ENCODE peak calls at places on chromosomes 7 and 10, in ten cellular contexts. One of them, this sample, is unnamed.

GRCh38 chr7:14233026-14233897 is 243.8 kb upstream of the ETV1 start:
- DNase-seq in nephron progenitor cell: peak; percentile 4
- DNase-seq in activated CD4-positive, alpha-beta T cell treated with anti-CD3 and anti-CD28 coated beads, Interleukin-2, amount 10 ng/mL, durations not matched to agents 7 days and 5 days: no peak
- DNase-seq in activated naive CD4-positive, alpha-beta T cell treated with anti-CD3 and anti-CD28 coated beads, Interleukin-2, amount 50 U/mL, for 72 hours: no peak
- DNase-seq in NCI-H2081: no peak
- DNase-seq in AG09319: no peak
- DNase-seq in foreskin fibroblast: peak; percentile 11
- DNase-seq in progenitor cell of endocrine pancreas: no peak
- DNase-seq in T-helper 9 cell: no peak
- DNase-seq in NCI-H146: peak; percentile 76
- DNase-seq in this sample: no peak

GRCh38 chr10:12995425-12995861 is 6.1 kb downstream of the CCDC3 start:
- DNase-seq in NCI-H2081: no peak
- DNase-seq in AG09319: no peak
- DNase-seq in foreskin fibroblast: no peak
- DNase-seq in activated CD4-positive, alpha-beta T cell treated with anti-CD3 and anti-CD28 coated beads, Interleukin-2, amount 10 ng/mL, durations not matched to agents 7 days and 5 days: no peak
- DNase-seq in nephron progenitor cell: no peak
- DNase-seq in T-helper 9 cell: no peak
- DNase-seq in activated naive CD4-positive, alpha-beta T cell treated with anti-CD3 and anti-CD28 coated beads, Interleukin-2, amount 50 U/mL, for 72 hours: no peak
- DNase-seq in progenitor cell of endocrine pancreas: no peak
- DNase-seq in NCI-H146: no peak
- DNase-seq in this sample: no peak

GRCh38 chr7:22831602-22832001 is 9.0 kb upstream of the TOMM7 start:
- DNase-seq in activated naive CD4-positive, alpha-beta T cell treated with anti-CD3 and anti-CD28 coated beads, Interleukin-2, amount 50 U/mL, for 72 hours: no peak
- DNase-seq in foreskin fibroblast: no peak
- DNase-seq in activated CD4-positive, alpha-beta T cell treated with anti-CD3 and anti-CD28 coated beads, Interleukin-2, amount 10 ng/mL, durations not matched to agents 7 days and 5 days: no peak
- DNase-seq in progenitor cell of endocrine pancreas: no peak
- DNase-seq in NCI-H146: no peak
- DNase-seq in nephron progenitor cell: no peak
- DNase-seq in T-helper 9 cell: no peak
- DNase-seq in AG09319: no peak
- DNase-seq in NCI-H2081: no peak
- DNase-seq in this sample: no peak

GRCh38 chr10:132170561-132171361 is 16.0 kb upstream of the DPYSL4 start:
- DNase-seq in activated naive CD4-positive, alpha-beta T cell treated with anti-CD3 and anti-CD28 coated beads, Interleukin-2, amount 50 U/mL, for 72 hours: no peak
- DNase-seq in progenitor cell of endocrine pancreas: no peak
- DNase-seq in NCI-H146: peak; percentile 32
- DNase-seq in foreskin fibroblast: no peak
- DNase-seq in T-helper 9 cell: no peak
- DNase-seq in activated CD4-positive, alpha-beta T cell treated with anti-CD3 and anti-CD28 coated beads, Interleukin-2, amount 10 ng/mL, durations not matched to agents 7 days and 5 days: no peak
- DNase-seq in NCI-H2081: no peak
- DNase-seq in nephron progenitor cell: peak; percentile 31
- DNase-seq in AG09319: no peak
- DNase-seq in this sample: no peak

GRCh38 chr7:19674266-19674960 is 34.4 kb downstream of the POLR1F start:
- DNase-seq in AG09319: no peak
- DNase-seq in nephron progenitor cell: no peak
- DNase-seq in activated naive CD4-positive, alpha-beta T cell treated with anti-CD3 and anti-CD28 coated beads, Interleukin-2, amount 50 U/mL, for 72 hours: no peak
- DNase-seq in NCI-H146: no peak
- DNase-seq in T-helper 9 cell: no peak
- DNase-seq in progenitor cell of endocrine pancreas: no peak
- DNase-seq in foreskin fibroblast: no peak
- DNase-seq in activated CD4-positive, alpha-beta T cell treated with anti-CD3 and anti-CD28 coated beads, Interleukin-2, amount 10 ng/mL, durations not matched to agents 7 days and 5 days: no peak
- DNase-seq in NCI-H2081: no peak
- DNase-seq in this sample: no peak

GRCh38 chr7:101094791-101095375 is 9.6 kb downstream of the TRIM56 start:
- DNase-seq in NCI-H146: peak; percentile 49
- DNase-seq in NCI-H2081: no peak
- DNase-seq in activated CD4-positive, alpha-beta T cell treated with anti-CD3 and anti-CD28 coated beads, Interleukin-2, amount 10 ng/mL, durations not matched to agents 7 days and 5 days: peak; percentile 21
- DNase-seq in activated naive CD4-positive, alpha-beta T cell treated with anti-CD3 and anti-CD28 coated beads, Interleukin-2, amount 50 U/mL, for 72 hours: no peak
- DNase-seq in AG09319: no peak
- DNase-seq in T-helper 9 cell: no peak
- DNase-seq in progenitor cell of endocrine pancreas: peak; percentile 26
- DNase-seq in foreskin fibroblast: peak; percentile 49
- DNase-seq in nephron progenitor cell: peak; percentile 55
- DNase-seq in this sample: no peak

GRCh38 chr7:50775231-50775630 is 7.5 kb downstream of the GRB10 start:
- DNase-seq in foreskin fibroblast: no peak
- DNase-seq in AG09319: no peak
- DNase-seq in NCI-H146: no peak
- DNase-seq in progenitor cell of endocrine pancreas: no peak
- DNase-seq in activated CD4-positive, alpha-beta T cell treated with anti-CD3 and anti-CD28 coated beads, Interleukin-2, amount 10 ng/mL, durations not matched to agents 7 days and 5 days: no peak
- DNase-seq in T-helper 9 cell: no peak
- DNase-seq in nephron progenitor cell: no peak
- DNase-seq in NCI-H2081: no peak
- DNase-seq in activated naive CD4-positive, alpha-beta T cell treated with anti-CD3 and anti-CD28 coated beads, Interleukin-2, amount 50 U/mL, for 72 hours: no peak
- DNase-seq in this sample: no peak

GRCh38 chr7:116810267-116811116 is 51.9 kb upstream of the CAPZA2 start:
- DNase-seq in activated naive CD4-positive, alpha-beta T cell treated with anti-CD3 and anti-CD28 coated beads, Interleukin-2, amount 50 U/mL, for 72 hours: no peak
- DNase-seq in nephron progenitor cell: no peak
- DNase-seq in progenitor cell of endocrine pancreas: no peak
- DNase-seq in AG09319: no peak
- DNase-seq in T-helper 9 cell: no peak
- DNase-seq in NCI-H146: peak; percentile 31
- DNase-seq in NCI-H2081: no peak
- DNase-seq in activated CD4-positive, alpha-beta T cell treated with anti-CD3 and anti-CD28 coated beads, Interleukin-2, amount 10 ng/mL, durations not matched to agents 7 days and 5 days: no peak
- DNase-seq in foreskin fibroblast: peak; percentile 75
- DNase-seq in this sample: no peak

GRCh38 chr7:92100523-92100922 is 33.8 kb downstream of the CYP51A1 start:
- DNase-seq in activated naive CD4-positive, alpha-beta T cell treated with anti-CD3 and anti-CD28 coated beads, Interleukin-2, amount 50 U/mL, for 72 hours: no peak
- DNase-seq in NCI-H2081: no peak
- DNase-seq in NCI-H146: no peak
- DNase-seq in T-helper 9 cell: no peak
- DNase-seq in AG09319: no peak
- DNase-seq in foreskin fibroblast: no peak
- DNase-seq in progenitor cell of endocrine pancreas: no peak
- DNase-seq in activated CD4-positive, alpha-beta T cell treated with anti-CD3 and anti-CD28 coated beads, Interleukin-2, amount 10 ng/mL, durations not matched to agents 7 days and 5 days: no peak
- DNase-seq in nephron progenitor cell: no peak
- DNase-seq in this sample: no peak

GRCh38 chr10:47091421-47091820 is 180.2 kb downstream of the PTPN20 start:
- DNase-seq in activated CD4-positive, alpha-beta T cell treated with anti-CD3 and anti-CD28 coated beads, Interleukin-2, amount 10 ng/mL, durations not matched to agents 7 days and 5 days: no peak
- DNase-seq in T-helper 9 cell: no peak
- DNase-seq in AG09319: no peak
- DNase-seq in NCI-H146: no peak
- DNase-seq in progenitor cell of endocrine pancreas: no peak
- DNase-seq in nephron progenitor cell: no peak
- DNase-seq in activated naive CD4-positive, alpha-beta T cell treated with anti-CD3 and anti-CD28 coated beads, Interleukin-2, amount 50 U/mL, for 72 hours: no peak
- DNase-seq in NCI-H2081: no peak
- DNase-seq in foreskin fibroblast: no peak
- DNase-seq in this sample: no peak

GRCh38 chr10:100744980-100745881 is at the start of gene PAX2:
- DNase-seq in nephron progenitor cell: peak; percentile 89
- DNase-seq in AG09319: no peak
- DNase-seq in T-helper 9 cell: no peak
- DNase-seq in NCI-H146: peak; percentile 4
- DNase-seq in activated CD4-positive, alpha-beta T cell treated with anti-CD3 and anti-CD28 coated beads, Interleukin-2, amount 10 ng/mL, durations not matched to agents 7 days and 5 days: no peak
- DNase-seq in foreskin fibroblast: no peak
- DNase-seq in NCI-H2081: no peak
- DNase-seq in progenitor cell of endocrine pancreas: no peak
- DNase-seq in activated naive CD4-positive, alpha-beta T cell treated with anti-CD3 and anti-CD28 coated beads, Interleukin-2, amount 50 U/mL, for 72 hours: no peak
- DNase-seq in this sample: no peak

GRCh38 chr7:2721842-2722241 is 33.8 kb downstream of the AMZ1 start:
- DNase-seq in activated naive CD4-positive, alpha-beta T cell treated with anti-CD3 and anti-CD28 coated beads, Interleukin-2, amount 50 U/mL, for 72 hours: peak; percentile 50
- DNase-seq in foreskin fibroblast: no peak
- DNase-seq in NCI-H146: no peak
- DNase-seq in activated CD4-positive, alpha-beta T cell treated with anti-CD3 and anti-CD28 coated beads, Interleukin-2, amount 10 ng/mL, durations not matched to agents 7 days and 5 days: no peak
- DNase-seq in NCI-H2081: no peak
- DNase-seq in T-helper 9 cell: no peak
- DNase-seq in progenitor cell of endocrine pancreas: no peak
- DNase-seq in nephron progenitor cell: no peak
- DNase-seq in AG09319: no peak
- DNase-seq in this sample: no peak

GRCh38 chr7:30931161-30931926 is 19.7 kb downstream of the AQP1 start:
- DNase-seq in NCI-H2081: no peak
- DNase-seq in progenitor cell of endocrine pancreas: peak; percentile 4
- DNase-seq in T-helper 9 cell: no peak
- DNase-seq in AG09319: no peak
- DNase-seq in NCI-H146: no peak
- DNase-seq in activated naive CD4-positive, alpha-beta T cell treated with anti-CD3 and anti-CD28 coated beads, Interleukin-2, amount 50 U/mL, for 72 hours: no peak
- DNase-seq in activated CD4-positive, alpha-beta T cell treated with anti-CD3 and anti-CD28 coated beads, Interleukin-2, amount 10 ng/mL, durations not matched to agents 7 days and 5 days: no peak
- DNase-seq in nephron progenitor cell: no peak
- DNase-seq in foreskin fibroblast: no peak
- DNase-seq in this sample: no peak

GRCh38 chr7:158827411-158828342 is 1.6 kb downstream of the ESYT2 start:
- DNase-seq in NCI-H146: no peak
- DNase-seq in foreskin fibroblast: no peak
- DNase-seq in nephron progenitor cell: no peak
- DNase-seq in progenitor cell of endocrine pancreas: no peak
- DNase-seq in AG09319: no peak
- DNase-seq in NCI-H2081: no peak
- DNase-seq in T-helper 9 cell: no peak
- DNase-seq in activated naive CD4-positive, alpha-beta T cell treated with anti-CD3 and anti-CD28 coated beads, Interleukin-2, amount 50 U/mL, for 72 hours: no peak
- DNase-seq in activated CD4-positive, alpha-beta T cell treated with anti-CD3 and anti-CD28 coated beads, Interleukin-2, amount 10 ng/mL, durations not matched to agents 7 days and 5 days: peak; percentile 44
- DNase-seq in this sample: peak; percentile 47

GRCh38 chr7:69067397-69067796 is 530.9 kb upstream of the AUTS2 start:
- DNase-seq in NCI-H2081: no peak
- DNase-seq in activated CD4-positive, alpha-beta T cell treated with anti-CD3 and anti-CD28 coated beads, Interleukin-2, amount 10 ng/mL, durations not matched to agents 7 days and 5 days: no peak
- DNase-seq in foreskin fibroblast: no peak
- DNase-seq in AG09319: no peak
- DNase-seq in progenitor cell of endocrine pancreas: no peak
- DNase-seq in nephron progenitor cell: peak; percentile 21
- DNase-seq in activated naive CD4-positive, alpha-beta T cell treated with anti-CD3 and anti-CD28 coated beads, Interleukin-2, amount 50 U/mL, for 72 hours: no peak
- DNase-seq in T-helper 9 cell: no peak
- DNase-seq in NCI-H146: no peak
- DNase-seq in this sample: no peak